ENCODE peak calls at places on chromosomes 12 and 14, in eight cellular contexts. One of them, this sample, is unnamed.

GRCh38 chr12:13440844-13441243 is 244.3 kb downstream of the EMP1 start:
- DNase-seq in OCI-LY7: no peak
- DNase-seq in progenitor cell of endocrine pancreas: no peak
- DNase-seq in AG08396: no peak
- DNase-seq in amniotic stem cell: no peak
- DNase-seq in NCI-H748 treated with DMSO at 0.1 percent for 48 hours: no peak
- DNase-seq in activated naive CD4-positive, alpha-beta T cell: no peak
- DNase-seq in PC-9: no peak
- DNase-seq in this sample: no peak

GRCh38 chr12:84912191-84913142 is at the start of gene SLC6A15:
- DNase-seq in OCI-LY7: no peak
- DNase-seq in progenitor cell of endocrine pancreas: peak
- DNase-seq in AG08396: peak
- DNase-seq in amniotic stem cell: peak
- DNase-seq in NCI-H748 treated with DMSO at 0.1 percent for 48 hours: peak
- DNase-seq in activated naive CD4-positive, alpha-beta T cell: no peak
- DNase-seq in PC-9: no peak
- DNase-seq in this sample: peak

GRCh38 chr12:90305379-90305778 is 596.7 kb upstream of the ATP2B1 start:
- DNase-seq in OCI-LY7: no peak
- DNase-seq in progenitor cell of endocrine pancreas: no peak
- DNase-seq in AG08396: no peak
- DNase-seq in amniotic stem cell: no peak
- DNase-seq in NCI-H748 treated with DMSO at 0.1 percent for 48 hours: no peak
- DNase-seq in activated naive CD4-positive, alpha-beta T cell: no peak
- DNase-seq in PC-9: peak
- DNase-seq in this sample: no peak

GRCh38 chr14:64060648-64061096 is 207.9 kb downstream of the SYNE2 start:
- DNase-seq in OCI-LY7: peak
- DNase-seq in progenitor cell of endocrine pancreas: no peak
- DNase-seq in AG08396: peak
- DNase-seq in amniotic stem cell: no peak
- DNase-seq in NCI-H748 treated with DMSO at 0.1 percent for 48 hours: no peak
- DNase-seq in activated naive CD4-positive, alpha-beta T cell: no peak
- DNase-seq in PC-9: peak
- DNase-seq in this sample: no peak

GRCh38 chr12:104344682-104345081 is 41.1 kb downstream of the EID3 start:
- DNase-seq in OCI-LY7: no peak
- DNase-seq in progenitor cell of endocrine pancreas: no peak
- DNase-seq in AG08396: no peak
- DNase-seq in amniotic stem cell: no peak
- DNase-seq in NCI-H748 treated with DMSO at 0.1 percent for 48 hours: no peak
- DNase-seq in activated naive CD4-positive, alpha-beta T cell: no peak
- DNase-seq in PC-9: no peak
- DNase-seq in this sample: no peak

GRCh38 chr14:76672123-76672522 is 89.1 kb upstream of the VASH1 start:
- DNase-seq in OCI-LY7: no peak
- DNase-seq in progenitor cell of endocrine pancreas: no peak
- DNase-seq in AG08396: no peak
- DNase-seq in amniotic stem cell: no peak
- DNase-seq in NCI-H748 treated with DMSO at 0.1 percent for 48 hours: no peak
- DNase-seq in activated naive CD4-positive, alpha-beta T cell: no peak
- DNase-seq in PC-9: no peak
- DNase-seq in this sample: no peak

GRCh38 chr14:94119071-94119470 is 8.5 kb downstream of the IFI27 start:
- DNase-seq in OCI-LY7: no peak
- DNase-seq in progenitor cell of endocrine pancreas: no peak
- DNase-seq in AG08396: no peak
- DNase-seq in amniotic stem cell: no peak
- DNase-seq in NCI-H748 treated with DMSO at 0.1 percent for 48 hours: no peak
- DNase-seq in activated naive CD4-positive, alpha-beta T cell: no peak
- DNase-seq in PC-9: no peak
- DNase-seq in this sample: no peak

GRCh38 chr12:105204916-105205315 is 31.1 kb downstream of the APPL2 start:
- DNase-seq in OCI-LY7: no peak
- DNase-seq in progenitor cell of endocrine pancreas: no peak
- DNase-seq in AG08396: no peak
- DNase-seq in amniotic stem cell: peak
- DNase-seq in NCI-H748 treated with DMSO at 0.1 percent for 48 hours: no peak
- DNase-seq in activated naive CD4-positive, alpha-beta T cell: no peak
- DNase-seq in PC-9: no peak
- DNase-seq in this sample: no peak

GRCh38 chr12:104598342-104599271 is 141.9 kb downstream of the CHST11 start:
- DNase-seq in OCI-LY7: no peak
- DNase-seq in progenitor cell of endocrine pancreas: no peak
- DNase-seq in AG08396: no peak
- DNase-seq in amniotic stem cell: no peak
- DNase-seq in NCI-H748 treated with DMSO at 0.1 percent for 48 hours: no peak
- DNase-seq in activated naive CD4-positive, alpha-beta T cell: no peak
- DNase-seq in PC-9: no peak
- DNase-seq in this sample: no peak

GRCh38 chr14:34628681-34629135 is 1.2 kb downstream of the SNX6 start:
- DNase-seq in OCI-LY7: peak
- DNase-seq in progenitor cell of endocrine pancreas: no peak
- DNase-seq in AG08396: peak
- DNase-seq in amniotic stem cell: no peak
- DNase-seq in NCI-H748 treated with DMSO at 0.1 percent for 48 hours: no peak
- DNase-seq in activated naive CD4-positive, alpha-beta T cell: no peak
- DNase-seq in PC-9: no peak
- DNase-seq in this sample: no peak

GRCh38 chr14:32513571-32514009 is 184.5 kb downstream of the AKAP6 start:
- DNase-seq in OCI-LY7: no peak
- DNase-seq in progenitor cell of endocrine pancreas: no peak
- DNase-seq in AG08396: no peak
- DNase-seq in amniotic stem cell: no peak
- DNase-seq in NCI-H748 treated with DMSO at 0.1 percent for 48 hours: no peak
- DNase-seq in activated naive CD4-positive, alpha-beta T cell: no peak
- DNase-seq in PC-9: no peak
- DNase-seq in this sample: peak

GRCh38 chr14:68733086-68733621 is 59.7 kb downstream of the ZFP36L1 start:
- DNase-seq in OCI-LY7: no peak
- DNase-seq in progenitor cell of endocrine pancreas: no peak
- DNase-seq in AG08396: no peak
- DNase-seq in amniotic stem cell: no peak
- DNase-seq in NCI-H748 treated with DMSO at 0.1 percent for 48 hours: no peak
- DNase-seq in activated naive CD4-positive, alpha-beta T cell: no peak
- DNase-seq in PC-9: no peak
- DNase-seq in this sample: peak

GRCh38 chr12:56880416-56881035 is 53.7 kb downstream of the SDR9C7 start:
- DNase-seq in OCI-LY7: no peak
- DNase-seq in progenitor cell of endocrine pancreas: no peak
- DNase-seq in AG08396: no peak
- DNase-seq in amniotic stem cell: no peak
- DNase-seq in NCI-H748 treated with DMSO at 0.1 percent for 48 hours: no peak
- DNase-seq in activated naive CD4-positive, alpha-beta T cell: no peak
- DNase-seq in PC-9: no peak
- DNase-seq in this sample: no peak

GRCh38 chr14:104387000-104387384 is 192.6 kb upstream of the C14orf180 start:
- DNase-seq in OCI-LY7: no peak
- DNase-seq in progenitor cell of endocrine pancreas: no peak
- DNase-seq in AG08396: no peak
- DNase-seq in amniotic stem cell: no peak
- DNase-seq in NCI-H748 treated with DMSO at 0.1 percent for 48 hours: no peak
- DNase-seq in activated naive CD4-positive, alpha-beta T cell: no peak
- DNase-seq in PC-9: no peak
- DNase-seq in this sample: no peak

GRCh38 chr12:95582230-95583058 is 31.2 kb upstream of the USP44 start:
- DNase-seq in OCI-LY7: peak
- DNase-seq in progenitor cell of endocrine pancreas: no peak
- DNase-seq in AG08396: peak
- DNase-seq in amniotic stem cell: peak
- DNase-seq in NCI-H748 treated with DMSO at 0.1 percent for 48 hours: peak
- DNase-seq in activated naive CD4-positive, alpha-beta T cell: no peak
- DNase-seq in PC-9: no peak
- DNase-seq in this sample: peak

GRCh38 chr12:109735051-109735521 is 21.5 kb downstream of the FAM222A start:
- DNase-seq in OCI-LY7: no peak
- DNase-seq in progenitor cell of endocrine pancreas: peak
- DNase-seq in AG08396: no peak
- DNase-seq in amniotic stem cell: no peak
- DNase-seq in NCI-H748 treated with DMSO at 0.1 percent for 48 hours: no peak
- DNase-seq in activated naive CD4-positive, alpha-beta T cell: no peak
- DNase-seq in PC-9: no peak
- DNase-seq in this sample: no peak

GRCh38 chr12:4256043-4256826 is 17.3 kb upstream of the CCND2 start:
- DNase-seq in OCI-LY7: no peak
- DNase-seq in progenitor cell of endocrine pancreas: no peak
- DNase-seq in AG08396: no peak
- DNase-seq in amniotic stem cell: no peak
- DNase-seq in NCI-H748 treated with DMSO at 0.1 percent for 48 hours: no peak
- DNase-seq in activated naive CD4-positive, alpha-beta T cell: no peak
- DNase-seq in PC-9: no peak
- DNase-seq in this sample: no peak

GRCh38 chr12:95017482-95017881 is 14.0 kb upstream of the NDUFA12 start:
- DNase-seq in OCI-LY7: peak
- DNase-seq in progenitor cell of endocrine pancreas: no peak
- DNase-seq in AG08396: no peak
- DNase-seq in amniotic stem cell: no peak
- DNase-seq in NCI-H748 treated with DMSO at 0.1 percent for 48 hours: no peak
- DNase-seq in activated naive CD4-positive, alpha-beta T cell: no peak
- DNase-seq in PC-9: no peak
- DNase-seq in this sample: no peak

GRCh38 chr12:53653595-53653994 is 22.3 kb downstream of the ATP5MC2 start:
- DNase-seq in OCI-LY7: no peak
- DNase-seq in progenitor cell of endocrine pancreas: no peak
- DNase-seq in AG08396: no peak
- DNase-seq in amniotic stem cell: no peak
- DNase-seq in NCI-H748 treated with DMSO at 0.1 percent for 48 hours: no peak
- DNase-seq in activated naive CD4-positive, alpha-beta T cell: no peak
- DNase-seq in PC-9: no peak
- DNase-seq in this sample: no peak

GRCh38 chr12:101642115-101643067 is 47.6 kb downstream of the MYBPC1 start:
- DNase-seq in OCI-LY7: no peak
- DNase-seq in progenitor cell of endocrine pancreas: peak
- DNase-seq in AG08396: no peak
- DNase-seq in amniotic stem cell: no peak
- DNase-seq in NCI-H748 treated with DMSO at 0.1 percent for 48 hours: peak
- DNase-seq in activated naive CD4-positive, alpha-beta T cell: no peak
- DNase-seq in PC-9: no peak
- DNase-seq in this sample: no peak

GRCh38 chr12:30023186-30023585 is 239.4 kb upstream of the TMTC1 start:
- DNase-seq in OCI-LY7: no peak
- DNase-seq in progenitor cell of endocrine pancreas: no peak
- DNase-seq in AG08396: no peak
- DNase-seq in amniotic stem cell: no peak
- DNase-seq in NCI-H748 treated with DMSO at 0.1 percent for 48 hours: no peak
- DNase-seq in activated naive CD4-positive, alpha-beta T cell: no peak
- DNase-seq in PC-9: no peak
- DNase-seq in this sample: no peak

GRCh38 chr12:53325539-53326061 is 4.2 kb upstream of the AAAS start:
- DNase-seq in OCI-LY7: peak
- DNase-seq in progenitor cell of endocrine pancreas: no peak
- DNase-seq in AG08396: peak
- DNase-seq in amniotic stem cell: no peak
- DNase-seq in NCI-H748 treated with DMSO at 0.1 percent for 48 hours: peak
- DNase-seq in activated naive CD4-positive, alpha-beta T cell: no peak
- DNase-seq in PC-9: no peak
- DNase-seq in this sample: peak

GRCh38 chr14:88481089-88481488 is 73.7 kb downstream of the PTPN21 start:
- DNase-seq in OCI-LY7: no peak
- DNase-seq in progenitor cell of endocrine pancreas: no peak
- DNase-seq in AG08396: no peak
- DNase-seq in amniotic stem cell: no peak
- DNase-seq in NCI-H748 treated with DMSO at 0.1 percent for 48 hours: no peak
- DNase-seq in activated naive CD4-positive, alpha-beta T cell: no peak
- DNase-seq in PC-9: no peak
- DNase-seq in this sample: no peak

GRCh38 chr14:101962503-101962874 is 1.9 kb upstream of the DYNC1H1 start:
- DNase-seq in OCI-LY7: no peak
- DNase-seq in progenitor cell of endocrine pancreas: no peak
- DNase-seq in AG08396: peak
- DNase-seq in amniotic stem cell: peak
- DNase-seq in NCI-H748 treated with DMSO at 0.1 percent for 48 hours: no peak
- DNase-seq in activated naive CD4-positive, alpha-beta T cell: no peak
- DNase-seq in PC-9: peak
- DNase-seq in this sample: peak

GRCh38 chr14:103104389-103104653 is 9.8 kb downstream of the EXOC3L4 start:
- DNase-seq in OCI-LY7: no peak
- DNase-seq in progenitor cell of endocrine pancreas: no peak
- DNase-seq in AG08396: no peak
- DNase-seq in amniotic stem cell: no peak
- DNase-seq in NCI-H748 treated with DMSO at 0.1 percent for 48 hours: no peak
- DNase-seq in activated naive CD4-positive, alpha-beta T cell: no peak
- DNase-seq in PC-9: no peak
- DNase-seq in this sample: no peak

GRCh38 chr12:124484067-124484466 is 83.3 kb downstream of the NCOR2 start:
- DNase-seq in OCI-LY7: no peak
- DNase-seq in progenitor cell of endocrine pancreas: no peak
- DNase-seq in AG08396: no peak
- DNase-seq in amniotic stem cell: no peak
- DNase-seq in NCI-H748 treated with DMSO at 0.1 percent for 48 hours: no peak
- DNase-seq in activated naive CD4-positive, alpha-beta T cell: no peak
- DNase-seq in PC-9: no peak
- DNase-seq in this sample: no peak

GRCh38 chr12:6534914-6535696 is 788 bp downstream of the GAPDH start:
- DNase-seq in OCI-LY7: peak
- DNase-seq in progenitor cell of endocrine pancreas: peak
- DNase-seq in AG08396: peak
- DNase-seq in amniotic stem cell: peak
- DNase-seq in NCI-H748 treated with DMSO at 0.1 percent for 48 hours: peak
- DNase-seq in activated naive CD4-positive, alpha-beta T cell: peak
- DNase-seq in PC-9: peak
- DNase-seq in this sample: no peak

GRCh38 chr12:55703976-55704761 is 3.5 kb downstream of the ITGA7 start:
- DNase-seq in OCI-LY7: no peak
- DNase-seq in progenitor cell of endocrine pancreas: no peak
- DNase-seq in AG08396: no peak
- DNase-seq in amniotic stem cell: no peak
- DNase-seq in NCI-H748 treated with DMSO at 0.1 percent for 48 hours: no peak
- DNase-seq in activated naive CD4-positive, alpha-beta T cell: no peak
- DNase-seq in PC-9: no peak
- DNase-seq in this sample: no peak

GRCh38 chr12:42299392-42300308 is 26.2 kb downstream of the ZCRB1 start:
- DNase-seq in OCI-LY7: peak
- DNase-seq in progenitor cell of endocrine pancreas: no peak
- DNase-seq in AG08396: no peak
- DNase-seq in amniotic stem cell: no peak
- DNase-seq in NCI-H748 treated with DMSO at 0.1 percent for 48 hours: no peak
- DNase-seq in activated naive CD4-positive, alpha-beta T cell: no peak
- DNase-seq in PC-9: no peak
- DNase-seq in this sample: no peak

GRCh38 chr12:90027889-90028570 is 319.4 kb upstream of the ATP2B1 start:
- DNase-seq in OCI-LY7: no peak
- DNase-seq in progenitor cell of endocrine pancreas: no peak
- DNase-seq in AG08396: no peak
- DNase-seq in amniotic stem cell: no peak
- DNase-seq in NCI-H748 treated with DMSO at 0.1 percent for 48 hours: no peak
- DNase-seq in activated naive CD4-positive, alpha-beta T cell: no peak
- DNase-seq in PC-9: no peak
- DNase-seq in this sample: no peak

GRCh38 chr12:21248679-21249078 is 86.0 kb downstream of the SLCO1A2 start:
- DNase-seq in OCI-LY7: peak
- DNase-seq in progenitor cell of endocrine pancreas: no peak
- DNase-seq in AG08396: peak
- DNase-seq in amniotic stem cell: no peak
- DNase-seq in NCI-H748 treated with DMSO at 0.1 percent for 48 hours: peak
- DNase-seq in activated naive CD4-positive, alpha-beta T cell: no peak
- DNase-seq in PC-9: no peak
- DNase-seq in this sample: peak

GRCh38 chr12:27151479-27151878 is 69.1 kb upstream of the C12orf71 start:
- DNase-seq in OCI-LY7: no peak
- DNase-seq in progenitor cell of endocrine pancreas: no peak
- DNase-seq in AG08396: no peak
- DNase-seq in amniotic stem cell: no peak
- DNase-seq in NCI-H748 treated with DMSO at 0.1 percent for 48 hours: no peak
- DNase-seq in activated naive CD4-positive, alpha-beta T cell: no peak
- DNase-seq in PC-9: no peak
- DNase-seq in this sample: no peak

GRCh38 chr12:71652656-71653055 is 11.0 kb downstream of the ZFC3H1 start:
- DNase-seq in OCI-LY7: no peak
- DNase-seq in progenitor cell of endocrine pancreas: no peak
- DNase-seq in AG08396: no peak
- DNase-seq in amniotic stem cell: no peak
- DNase-seq in NCI-H748 treated with DMSO at 0.1 percent for 48 hours: no peak
- DNase-seq in activated naive CD4-positive, alpha-beta T cell: no peak
- DNase-seq in PC-9: no peak
- DNase-seq in this sample: no peak

GRCh38 chr14:96145116-96145864 is 59.3 kb upstream of the BDKRB2 start:
- DNase-seq in OCI-LY7: no peak
- DNase-seq in progenitor cell of endocrine pancreas: no peak
- DNase-seq in AG08396: peak
- DNase-seq in amniotic stem cell: peak
- DNase-seq in NCI-H748 treated with DMSO at 0.1 percent for 48 hours: no peak
- DNase-seq in activated naive CD4-positive, alpha-beta T cell: no peak
- DNase-seq in PC-9: no peak
- DNase-seq in this sample: no peak